ENCODE peak calls at places on chromosome 4, in five cellular contexts. O, Z, B, P and L are unnamed samples.

GRCh38 chr4:169062861-169063197 is 52.8 kb upstream of the CBR4 start:
- DNase-seq in O (no peak), B (no peak), P (no peak), Z (no peak), L (no peak)

GRCh38 chr4:3286335-3287175 is 6.3 kb upstream of the RGS12 start:
- DNase-seq in B (no peak), P (no peak), O (no peak), Z (peak), L (no peak)

GRCh38 chr4:123876640-123877039 is 480.0 kb downstream of the SPRY1 start:
- DNase-seq in Z (no peak), O (no peak), B (no peak), P (no peak), L (no peak)

GRCh38 chr4:30402276-30402675 is 317.9 kb upstream of the PCDH7 start:
- DNase-seq in B (no peak), P (no peak), O (no peak), Z (no peak), L (no peak)

GRCh38 chr4:82893942-82894341 is 3.0 kb upstream of the SEC31A start:
- DNase-seq in Z (no peak), P (no peak), O (no peak), B (no peak), L (no peak)

GRCh38 chr4:337143-337931 is at the start of gene ZNF141:
- DNase-seq in B (peak), P (peak), Z (peak), O (peak), L (peak)

GRCh38 chr4:176547005-176547404 is 227.2 kb downstream of the SPCS3 start:
- DNase-seq in O (no peak), P (no peak), B (no peak), Z (no peak), L (no peak)

GRCh38 chr4:169634975-169635374 is 14.6 kb downstream of the CLCN3 start:
- DNase-seq in O (no peak), Z (no peak), P (no peak), B (no peak), L (no peak)

GRCh38 chr4:35734381-35735098 is 509.8 kb downstream of the ARAP2 start:
- DNase-seq in P (no peak), B (no peak), O (no peak), Z (no peak), L (no peak)

DNA sequence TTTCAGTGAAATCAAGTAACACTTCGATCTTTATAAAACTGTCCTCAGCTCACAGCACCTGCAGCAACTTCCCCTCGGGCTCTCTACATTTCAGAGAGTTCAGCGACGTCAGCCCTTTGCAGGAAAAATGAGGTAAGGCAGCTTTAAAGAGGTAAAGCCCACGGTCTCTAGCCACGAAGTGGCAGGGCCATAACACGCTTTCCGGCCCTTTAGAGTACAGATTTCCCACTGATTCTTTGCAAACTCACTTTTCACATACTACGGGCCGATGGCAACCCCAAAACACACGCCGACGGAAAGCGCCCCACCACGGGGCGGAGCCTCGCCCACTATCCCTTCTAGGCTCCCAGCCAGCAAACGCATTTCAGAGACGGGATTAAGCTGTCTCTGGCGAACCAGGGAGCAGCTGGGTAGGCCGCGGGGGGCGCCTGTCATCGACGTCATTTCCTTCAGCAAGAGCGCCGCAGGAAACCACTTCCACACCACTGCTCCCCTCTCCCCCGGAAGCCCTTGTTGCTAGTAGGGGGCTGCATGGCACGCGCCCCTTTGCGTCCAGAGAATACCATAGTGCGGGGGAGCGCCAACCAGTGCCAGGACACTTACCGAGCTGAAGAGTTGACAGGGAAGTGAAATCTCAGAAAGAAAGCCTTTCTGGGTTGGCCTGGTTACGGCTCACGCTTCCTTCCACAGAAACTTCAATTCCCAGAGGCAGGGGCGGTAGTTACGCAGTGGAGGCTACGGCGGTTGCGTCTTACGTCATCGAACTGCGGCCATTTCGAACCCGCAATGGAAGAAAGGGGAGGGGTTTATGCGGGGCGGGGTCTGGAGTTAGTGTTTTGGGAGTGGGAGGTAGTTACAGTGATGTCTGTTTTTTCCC is at the start of gene TRMT10A:
- DNase-seq in O (peak), Z (peak), B (peak), P (peak), L (peak)
- TF ChIP-seq POLR2A in O (peak), Z (peak), B (peak), P (no peak), L (peak)

DNA sequence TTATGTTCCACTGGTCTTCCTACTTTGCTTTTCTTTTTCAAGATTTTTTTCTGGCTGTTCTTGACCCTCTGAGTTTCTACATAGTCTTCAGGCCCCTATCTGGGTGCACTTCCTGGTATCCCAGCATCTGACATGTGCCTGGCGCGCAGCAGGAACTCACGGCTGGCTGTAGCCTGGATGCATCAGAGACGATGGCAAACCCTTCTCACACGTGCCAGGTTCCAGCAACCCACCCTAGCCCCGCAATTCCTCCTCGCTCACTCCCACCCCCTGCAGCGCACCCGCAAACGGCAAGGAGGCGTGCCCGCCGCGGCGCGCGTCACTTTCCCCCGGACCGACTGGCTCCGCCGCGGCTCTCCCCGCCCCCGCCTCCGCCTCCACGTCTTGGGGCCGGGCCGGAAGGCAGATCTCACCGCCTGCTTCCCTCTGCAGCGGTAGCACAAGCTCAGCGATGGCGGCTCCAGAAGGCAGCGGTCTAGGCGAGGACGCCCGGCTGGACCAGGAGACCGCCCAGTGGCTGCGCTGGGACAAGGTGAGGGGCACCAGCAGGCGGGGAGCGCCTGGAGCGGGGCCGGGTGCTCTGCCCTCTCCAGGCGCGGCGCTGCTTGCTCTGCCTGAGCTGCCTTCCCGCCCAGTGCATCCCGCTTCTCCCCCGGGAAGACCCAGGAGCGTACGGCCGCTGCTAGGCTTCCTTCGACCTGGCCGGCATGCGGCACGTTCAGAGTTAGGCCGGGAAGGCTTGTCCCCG is at the start of gene PGM2:
- DNase-seq in Z (peak), P (peak), O (peak), B (peak), L (peak)
- TF ChIP-seq POLR2A in Z (peak), P (peak), O (peak), B (peak), L (peak)

DNA sequence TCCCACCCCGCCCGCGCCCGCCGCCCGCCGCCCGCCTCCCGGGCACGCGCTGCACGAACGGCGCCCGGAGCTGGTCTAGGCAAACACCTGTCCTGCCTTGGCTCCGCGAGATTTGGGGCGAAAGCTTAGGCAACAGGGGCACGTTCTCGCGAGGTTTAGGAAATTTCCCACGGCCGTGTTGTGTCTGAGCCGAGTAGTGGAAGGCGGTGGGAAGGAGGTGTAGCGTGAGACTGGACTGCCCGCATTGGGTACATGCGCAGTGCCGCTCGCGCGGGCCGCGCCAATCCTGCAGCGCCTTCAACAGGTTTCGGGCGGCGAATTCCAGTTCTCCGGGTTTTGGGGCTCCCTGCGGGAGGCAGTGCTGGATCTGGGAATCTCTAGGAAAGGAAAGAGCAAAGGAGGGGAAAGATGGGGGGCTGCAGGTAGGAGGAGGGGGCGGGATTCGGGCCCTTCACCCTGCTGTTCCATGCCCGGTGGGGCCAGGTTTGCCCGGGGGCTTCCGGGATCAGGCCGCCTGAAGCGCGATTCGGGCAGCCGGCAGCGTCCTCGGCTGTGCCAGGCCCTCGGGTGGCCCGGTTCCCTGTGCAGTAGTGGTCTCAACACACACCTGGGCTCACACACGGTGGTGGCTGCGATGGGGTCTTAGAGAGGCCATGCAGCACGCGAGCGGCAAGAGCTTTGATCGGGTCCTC is 1.2 kb upstream of the RBPJ start:
- DNase-seq in Z (peak), O (peak), B (peak), P (peak), L (peak)
- TF ChIP-seq POLR2A in Z (no peak), O (no peak), B (no peak), P (no peak), L (peak)

GRCh38 chr4:93605163-93605562 is 223.4 kb upstream of the ATOH1 start:
- DNase-seq in P (no peak), Z (no peak), B (no peak), O (no peak), L (no peak)
- TF ChIP-seq POLR2A in P (no peak), Z (no peak), B (no peak), O (no peak), L (no peak)

GRCh38 chr4:77157859-77158486 is 966 bp downstream of the CCNG2 start:
- DNase-seq in O (peak), P (peak), B (peak), Z (peak), L (peak)
- TF ChIP-seq POLR2A in O (no peak), P (no peak), B (no peak), Z (no peak), L (no peak)

DNA sequence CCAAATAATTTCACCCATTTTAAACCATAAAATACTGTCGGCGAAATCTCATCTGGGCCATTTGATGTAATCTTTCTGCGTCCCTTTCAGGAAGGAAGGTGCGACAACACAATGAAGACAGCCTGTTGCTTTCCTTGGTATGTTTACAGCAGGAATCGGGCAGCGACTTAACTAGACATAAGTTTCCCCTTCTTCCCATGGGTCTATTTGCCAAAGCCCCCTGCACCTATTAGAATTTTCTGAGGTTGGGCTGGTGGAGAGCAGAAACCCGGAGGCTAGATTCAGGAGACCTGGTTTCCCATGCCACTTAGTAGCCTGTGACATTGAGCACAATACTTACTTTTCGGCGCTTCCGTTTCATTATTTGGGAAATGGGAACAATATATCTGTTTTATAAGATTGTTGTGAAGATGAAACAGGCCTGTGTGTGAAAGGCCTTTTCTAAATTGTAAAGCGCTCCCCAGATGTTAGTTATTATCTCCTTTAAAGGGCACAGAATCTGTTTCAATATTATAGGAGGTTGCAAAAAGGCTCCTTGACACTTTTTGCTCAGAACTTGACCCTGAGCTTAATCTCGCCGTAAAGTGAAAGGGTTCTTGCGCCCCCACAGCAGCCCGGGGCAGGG is 552 bp upstream of the AFF1 start:
- DNase-seq in O (no peak), P (no peak), B (no peak), Z (no peak), L (no peak)
- TF ChIP-seq POLR2A in O (no peak), P (no peak), B (no peak), Z (no peak), L (no peak)